ENCODE peak calls at places on chromosomes 5 and 9, in five cellular contexts. H is A549, J is H1, F is HepG2, L is GM12878. C is an unnamed sample.

GRCh38 chr5:55231476-55232193 is 1.8 kb downstream of the CCNO start:
- DNase-seq in H (no peak), J (no peak), F (no peak), L (no peak), C (no peak)

GRCh38 chr5:135683227-135683626 is 104.4 kb upstream of the CXCL14 start:
- DNase-seq in H (no peak), J (no peak), F (no peak), L (no peak), C (no peak)

GRCh38 chr5:101561018-101561417 is 657.9 kb upstream of the ST8SIA4 start:
- DNase-seq in H (no peak), J (no peak), F (no peak), L (no peak), C (no peak)

GRCh38 chr9:17757816-17758215 is 178.9 kb downstream of the SH3GL2 start:
- DNase-seq in H (no peak), J (no peak), F (no peak), L (no peak), C (no peak)

GRCh38 chr5:56088967-56089829 is 94.4 kb upstream of the IL6ST start:
- DNase-seq in H (peak), J (no peak), F (peak), L (peak), C (no peak)

GRCh38 chr9:33867747-33868429 is 50.9 kb downstream of the UBE2R2 start:
- DNase-seq in H (no peak), J (no peak), F (no peak), L (no peak), C (no peak)

GRCh38 chr5:543351-543750 is 19.1 kb upstream of the SLC9A3 start:
- DNase-seq in H (no peak), J (no peak), F (no peak), L (no peak), C (no peak)

GRCh38 chr5:174720612-174721521 is 3.5 kb upstream of the MSX2 start:
- DNase-seq in H (no peak), J (no peak), F (peak), L (no peak), C (peak)

GRCh38 chr5:89012361-89012760 is 129.4 kb upstream of the MEF2C start:
- DNase-seq in H (no peak), J (no peak), F (no peak), L (no peak), C (no peak)

GRCh38 chr5:80998590-80998979 is 38.4 kb downstream of the RASGRF2 start:
- DNase-seq in H (no peak), J (no peak), F (no peak), L (no peak), C (no peak)

GRCh38 chr5:172793577-172794488 is 22.8 kb upstream of the DUSP1 start:
- DNase-seq in H (no peak), J (no peak), F (peak), L (no peak), C (no peak)

GRCh38 chr5:56456002-56456401 is 222.9 kb upstream of the ANKRD55 start:
- DNase-seq in H (no peak), J (no peak), F (no peak), L (no peak), C (no peak)

GRCh38 chr5:55645304-55645703 is 66.8 kb downstream of the SLC38A9 start:
- DNase-seq in H (no peak), J (no peak), F (no peak), L (no peak), C (no peak)

GRCh38 chr5:95963650-95964410 is 2.2 kb upstream of the ELL2 start:
- DNase-seq in H (no peak), J (no peak), F (no peak), L (no peak), C (no peak)

GRCh38 chr9:123138156-123138555 is 104.7 kb downstream of the GPR21 start:
- DNase-seq in H (no peak), J (no peak), F (no peak), L (no peak), C (no peak)

GRCh38 chr5:6760636-6761035 is 47.4 kb downstream of the TENT4A start:
- DNase-seq in H (no peak), J (no peak), F (no peak), L (no peak), C (no peak)

GRCh38 chr5:135249658-135250057 is 149.4 kb downstream of the MACROH2A1 start:
- DNase-seq in H (no peak), J (no peak), F (no peak), L (no peak), C (peak)

GRCh38 chr9:97313243-97313642 is 5.8 kb downstream of the CCDC180 start:
- DNase-seq in H (no peak), J (no peak), F (no peak), L (no peak), C (no peak)

GRCh38 chr5:97601651-97602050 is 418.6 kb upstream of the RIOK2 start:
- DNase-seq in H (no peak), J (no peak), F (no peak), L (no peak), C (no peak)

GRCh38 chr5:139985733-139986132 is 57.4 kb downstream of the NRG2 start:
- DNase-seq in H (peak), J (no peak), F (peak), L (peak), C (no peak)

GRCh38 chr9:70481471-70481870 is 67.0 kb upstream of the KLF9 start:
- DNase-seq in H (no peak), J (no peak), F (no peak), L (no peak), C (no peak)

GRCh38 chr9:23826120-23826629 is at the start of gene ELAVL2:
- DNase-seq in H (peak), J (peak), F (no peak), L (peak), C (no peak)

GRCh38 chr5:159678800-159679392 is 237.4 kb upstream of the ADRA1B start:
- DNase-seq in H (no peak), J (no peak), F (no peak), L (no peak), C (no peak)

GRCh38 chr9:5549671-5550650 is 39.6 kb downstream of the PDCD1LG2 start:
- DNase-seq in H (no peak), J (no peak), F (no peak), L (no peak), C (no peak)

GRCh38 chr5:147534172-147534951 is 24.5 kb upstream of the DPYSL3 start:
- DNase-seq in H (no peak), J (no peak), F (no peak), L (no peak), C (no peak)

GRCh38 chr5:109016300-109016699 is 268.6 kb downstream of the FER start:
- DNase-seq in H (no peak), J (no peak), F (peak), L (no peak), C (no peak)

GRCh38 chr5:1168751-1169607 is 32.4 kb upstream of the SLC6A19 start:
- DNase-seq in H (no peak), J (no peak), F (no peak), L (no peak), C (no peak)

GRCh38 chr9:34984049-34984448 is 5.5 kb upstream of the DNAJB5 start:
- DNase-seq in H (no peak), J (no peak), F (no peak), L (no peak), C (peak)

GRCh38 chr9:1462626-1463308 is 412.6 kb downstream of the DMRT2 start:
- DNase-seq in H (no peak), J (no peak), F (no peak), L (no peak), C (no peak)

GRCh38 chr5:115735108-115735998 is 81.1 kb downstream of the CDO1 start:
- DNase-seq in H (no peak), J (no peak), F (no peak), L (no peak), C (no peak)

GRCh38 chr5:55900068-55900467 is 48.9 kb downstream of the IL31RA start:
- DNase-seq in H (no peak), J (no peak), F (no peak), L (peak), C (no peak)

GRCh38 chr5:151081426-151082273 is 816 bp upstream of the TNIP1 start:
- DNase-seq in H (no peak), J (no peak), F (peak), L (no peak), C (no peak)

GRCh38 chr9:13139641-13140171 is 139.8 kb downstream of the MPDZ start:
- DNase-seq in H (no peak), J (no peak), F (peak), L (no peak), C (no peak)

GRCh38 chr5:74865799-74866652 is at the start of gene FAM169A:
- DNase-seq in H (peak), J (no peak), F (no peak), L (no peak), C (no peak)

GRCh38 chr5:103546858-103547257 is 15.7 kb downstream of the NUDT12 start:
- DNase-seq in H (no peak), J (no peak), F (no peak), L (no peak), C (no peak)

GRCh38 chr5:150574818-150575537 is 65.5 kb upstream of the SYNPO start:
- DNase-seq in H (no peak), J (no peak), F (no peak), L (no peak), C (no peak)

GRCh38 chr5:116360008-116360853 is 214.4 kb downstream of the SEMA6A start:
- DNase-seq in H (no peak), J (no peak), F (no peak), L (no peak), C (no peak)

GRCh38 chr9:102479191-102479590 is 515.9 kb upstream of the CYLC2 start:
- DNase-seq in H (no peak), J (no peak), F (no peak), L (no peak), C (no peak)

GRCh38 chr9:102483666-102484065 is 511.5 kb upstream of the CYLC2 start:
- DNase-seq in H (no peak), J (no peak), F (no peak), L (no peak), C (no peak)
- TF ChIP-seq HDAC2 in H (no peak), J (no peak), F (no peak), L (no peak), C (no peak)

GRCh38 chr5:10876345-10876744 is 115.3 kb upstream of the DAP start:
- DNase-seq in H (no peak), J (no peak), F (no peak), L (no peak), C (no peak)
- TF ChIP-seq HDAC2 in H (no peak), J (no peak), F (no peak), L (no peak), C (no peak)

GRCh38 chr5:82917584-82917983 is 159.6 kb downstream of the TMEM167A start:
- DNase-seq in H (no peak), J (no peak), F (no peak), L (no peak), C (no peak)
- TF ChIP-seq HDAC2 in H (no peak), J (no peak), F (no peak), L (no peak), C (no peak)

GRCh38 chr9:121201045-121201737 is 478 bp downstream of the RAB14 start:
- DNase-seq in H (no peak), J (no peak), F (no peak), L (no peak), C (peak)
- TF ChIP-seq HDAC2 in H (no peak), J (no peak), F (no peak), L (no peak), C (no peak)

DNA sequence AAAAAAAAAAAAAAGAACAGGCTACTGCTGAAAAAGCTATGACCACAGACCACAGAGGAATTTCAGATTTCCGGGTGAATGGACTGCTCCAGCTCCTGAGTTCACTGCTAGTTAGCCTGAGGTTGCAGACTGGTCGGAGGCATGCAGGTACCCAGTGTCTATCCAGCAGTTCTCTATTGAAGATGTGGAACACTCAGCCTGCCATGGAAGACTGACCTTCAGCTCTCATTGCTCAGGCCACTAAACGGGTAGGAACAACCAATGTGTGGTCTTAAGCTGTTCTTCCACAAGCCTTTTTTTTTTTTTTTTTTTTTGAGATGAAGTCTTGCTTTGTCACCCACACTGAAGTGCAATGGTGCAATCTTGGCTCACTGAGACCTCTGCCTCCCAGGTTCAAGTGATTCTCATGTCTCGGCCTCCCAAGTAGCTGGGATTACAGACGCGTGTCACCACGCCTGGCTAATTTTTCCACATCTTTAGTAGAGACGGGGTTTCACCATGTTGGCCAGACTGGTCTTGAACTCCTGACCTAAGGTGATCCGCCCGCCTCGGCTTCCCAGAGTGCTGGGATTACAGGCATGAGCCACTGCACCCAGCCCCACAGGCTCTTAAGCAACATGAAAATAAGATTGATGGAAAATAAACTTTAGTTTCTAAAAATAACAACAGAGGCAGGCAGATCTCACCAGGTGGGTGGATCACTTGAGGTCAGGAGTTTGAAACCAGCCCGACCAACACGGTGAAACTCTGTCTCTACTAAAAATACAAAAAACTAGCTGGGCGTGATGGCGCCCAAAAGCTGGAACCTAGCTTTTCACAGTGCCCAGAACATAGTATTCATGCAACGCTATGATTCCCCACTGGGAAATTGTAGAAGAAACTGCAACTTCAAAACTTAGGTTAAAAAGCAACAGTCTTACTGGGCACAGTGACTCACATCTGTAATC is 20.0 kb upstream of the NPM1 start:
- DNase-seq in H (no peak), J (no peak), F (no peak), L (no peak), C (no peak)
- TF ChIP-seq HDAC2 in H (no peak), J (no peak), F (no peak), L (no peak), C (no peak)

DNA sequence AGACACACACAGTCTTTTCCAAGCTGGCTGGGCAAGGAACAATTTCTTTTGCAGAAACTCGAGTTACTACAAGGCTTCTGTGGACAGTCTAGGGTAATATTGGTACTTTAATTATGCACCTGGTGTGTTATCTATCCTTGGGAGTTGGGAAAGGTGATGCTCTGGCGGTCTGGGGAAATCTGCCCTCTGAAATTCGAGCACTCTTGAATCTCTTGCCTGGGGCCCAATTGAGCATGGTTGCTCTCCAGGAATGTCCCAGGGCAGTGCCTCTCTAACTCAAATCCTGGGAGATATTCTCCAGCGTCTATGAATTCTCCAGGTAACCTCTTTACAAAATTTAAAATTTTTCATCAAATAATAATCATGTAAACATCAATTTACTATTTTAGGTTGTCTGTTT is 69.3 kb downstream of the KCNIP1 start:
- DNase-seq in H (no peak), J (no peak), F (no peak), L (no peak), C (no peak)
- TF ChIP-seq HDAC2 in H (no peak), J (no peak), F (no peak), L (no peak), C (no peak)

DNA sequence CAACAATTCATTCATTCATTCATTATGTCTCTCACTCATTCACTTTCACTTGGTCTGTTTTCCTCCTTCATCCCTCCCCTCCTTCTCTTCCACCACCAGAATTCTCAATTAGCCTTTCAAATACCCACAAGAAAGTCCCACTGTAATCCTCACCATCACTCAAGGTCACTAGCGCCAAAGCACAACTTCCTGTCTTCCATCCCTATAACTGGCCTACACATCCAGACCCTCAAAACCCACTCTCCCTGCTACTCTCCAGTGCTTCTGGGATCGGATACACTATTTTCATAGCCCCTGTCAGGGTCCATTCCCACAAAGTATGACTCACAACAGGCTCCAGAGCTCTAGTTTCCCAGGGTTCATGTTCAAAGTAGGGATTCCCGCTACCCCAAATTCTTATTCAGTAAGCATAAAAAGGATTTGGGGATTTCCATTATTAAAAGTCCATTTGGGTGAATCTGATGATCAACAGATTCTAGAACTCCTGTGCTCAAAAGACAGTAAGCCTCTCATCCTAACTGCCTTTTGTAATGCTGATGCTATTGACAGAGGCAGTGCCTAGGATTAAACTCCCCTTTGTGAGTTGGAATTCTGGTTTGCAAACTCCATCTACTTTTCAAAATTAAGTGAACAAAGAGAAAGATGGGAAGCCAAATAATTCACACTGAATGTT is 250.9 kb downstream of the SEMA5A start:
- DNase-seq in H (no peak), J (no peak), F (no peak), L (no peak), C (no peak)
- TF ChIP-seq HDAC2 in H (no peak), J (peak), F (no peak), L (no peak), C (no peak)

DNA sequence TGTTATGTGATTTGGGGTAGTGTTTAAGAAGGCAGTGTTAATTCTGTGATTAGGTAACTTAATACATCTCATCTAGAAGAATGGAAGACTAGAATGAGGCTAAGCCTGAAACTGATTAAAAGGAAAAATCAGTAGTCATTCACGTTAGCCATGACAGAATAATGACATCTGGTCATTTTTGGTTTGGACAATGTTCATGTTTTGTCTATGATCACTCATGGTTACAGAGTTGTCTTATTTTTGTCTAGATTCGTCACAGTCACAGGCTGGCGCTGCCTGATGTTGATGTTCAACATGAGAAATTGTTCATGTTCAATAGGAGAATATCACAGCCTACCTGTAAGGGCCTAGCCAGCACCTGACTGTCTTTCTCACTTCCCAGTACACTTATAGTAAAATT is 9.5 kb upstream of the DOCK2 start:
- DNase-seq in H (no peak), J (no peak), F (no peak), L (no peak), C (no peak)
- TF ChIP-seq HDAC2 in H (no peak), J (no peak), F (no peak), L (no peak), C (no peak)

DNA sequence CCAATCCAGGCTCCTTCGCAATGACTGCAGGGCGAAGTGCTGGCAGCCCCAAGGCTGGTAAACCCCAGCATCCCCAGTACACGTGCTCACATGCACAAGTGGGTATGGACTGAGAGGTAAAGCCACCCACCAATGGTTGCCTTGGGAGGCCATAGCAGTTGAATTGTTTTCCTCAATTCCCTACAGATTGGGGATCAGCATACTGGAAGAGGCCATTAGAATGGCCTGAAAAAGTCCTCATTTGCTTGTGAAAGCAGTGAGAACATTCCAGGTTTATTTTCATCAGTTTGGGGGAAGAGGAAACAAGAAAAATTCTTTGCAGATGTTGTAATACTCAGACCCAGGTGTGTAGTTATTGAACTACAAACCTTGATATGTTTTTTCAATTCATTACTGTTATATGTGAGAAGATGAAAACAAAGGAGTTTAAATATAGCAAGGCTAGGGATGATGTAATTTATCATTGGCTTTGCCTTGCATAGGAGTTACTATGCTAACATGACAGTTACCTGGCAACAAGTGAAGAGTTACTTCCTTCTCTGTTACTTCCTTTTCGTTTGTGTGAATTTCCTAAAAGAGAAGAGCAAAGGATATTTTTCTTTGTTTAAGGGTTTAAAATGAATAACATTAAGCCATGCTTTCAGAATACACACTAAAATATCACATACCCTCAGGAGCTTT is 36.4 kb downstream of the MTMR12 start:
- DNase-seq in H (no peak), J (peak), F (peak), L (no peak), C (no peak)
- TF ChIP-seq HDAC2 in H (no peak), J (no peak), F (no peak), L (no peak), C (no peak)

GRCh38 chr5:35369965-35370790 is 139.9 kb upstream of the PRLR start:
- DNase-seq in H (no peak), J (no peak), F (no peak), L (no peak), C (no peak)
- TF ChIP-seq HDAC2 in H (no peak), J (no peak), F (no peak), L (no peak), C (no peak)